ENCODE peak calls at places on chromosomes 6 and 20, in nine cellular contexts. P is psoas muscle, W is astrocyte, Y is esophagus squamous epithelium, O is brain microvascular endothelial cell, V is fibroblast of the aortic adventitia, F is body of pancreas, R is bronchial epithelial cell, J is left ventricle myocardium inferior. A is an unnamed sample.

GRCh38 chr6:51339728-51340127 is 521.1 kb downstream of the TFAP2B start:
- DNase-seq in V (no peak), F (no peak), Y (no peak), O (no peak), P (no peak), W (no peak), R (no peak), J (no peak), A (peak)

GRCh38 chr20:50343490-50344179 is 153.0 kb downstream of the CEBPB start:
- DNase-seq in V (no peak), Y (no peak), J (no peak), P (no peak), W (no peak), O (no peak), F (peak), R (no peak), A (no peak)

GRCh38 chr6:47651505-47651944 is 46.9 kb upstream of the ADGRF4 start:
- DNase-seq in F (no peak), Y (no peak), V (peak), R (peak), J (no peak), W (peak), O (peak), P (no peak), A (peak)

GRCh38 chr6:10030942-10031537 is 383.8 kb downstream of the TFAP2A start:
- DNase-seq in P (no peak), W (no peak), Y (no peak), J (no peak), R (peak), O (no peak), V (no peak), F (no peak), A (peak)

GRCh38 chr20:40706977-40707582 is 18.0 kb upstream of the MAFB start:
- DNase-seq in O (no peak), V (no peak), Y (no peak), P (no peak), W (no peak), F (peak), J (no peak), R (no peak), A (no peak)

GRCh38 chr6:152529364-152529763 is 107.8 kb downstream of the SYNE1 start:
- DNase-seq in P (no peak), Y (no peak), W (no peak), F (no peak), O (peak), J (no peak), V (no peak), R (peak), A (no peak)

GRCh38 chr6:170062209-170062903 is 228.5 kb downstream of the DLL1 start:
- DNase-seq in O (no peak), F (no peak), P (no peak), R (no peak), V (no peak), Y (no peak), J (no peak), W (no peak), A (no peak)

GRCh38 chr6:24613361-24614047 is 32.5 kb downstream of the KIAA0319 start:
- DNase-seq in P (no peak), R (no peak), O (no peak), V (no peak), J (no peak), Y (no peak), F (no peak), W (no peak), A (no peak)

GRCh38 chr20:57433658-57434389 is 42.6 kb downstream of the RBM38 start:
- DNase-seq in V (no peak), Y (no peak), F (no peak), R (no peak), O (no peak), P (no peak), W (no peak), J (no peak), A (no peak)

GRCh38 chr6:148166339-148166949 is 176.2 kb upstream of the SASH1 start:
- DNase-seq in R (peak), F (peak), W (peak), P (no peak), V (peak), Y (no peak), J (no peak), O (peak), A (peak)

GRCh38 chr6:441126-441920 is 49.8 kb downstream of the IRF4 start:
- DNase-seq in J (no peak), Y (no peak), R (no peak), P (no peak), O (no peak), W (no peak), F (no peak), V (no peak), A (no peak)

GRCh38 chr6:26366504-26366903 is 1.5 kb downstream of the BTN3A2 start:
- DNase-seq in O (no peak), J (no peak), P (no peak), W (no peak), R (no peak), V (no peak), F (no peak), Y (no peak), A (no peak)

GRCh38 chr20:10469599-10469998 is 34.5 kb downstream of the SLX4IP start:
- DNase-seq in P (peak), W (peak), O (peak), V (peak), R (peak), Y (no peak), F (peak), J (no peak), A (peak)

GRCh38 chr6:148440877-148441453 is 98.3 kb downstream of the SASH1 start:
- DNase-seq in V (peak), P (peak), Y (no peak), J (peak), F (peak), O (peak), W (peak), R (peak), A (peak)

GRCh38 chr6:156427345-156427744 is 349.8 kb upstream of the ARID1B start:
- DNase-seq in J (peak), Y (no peak), O (peak), F (peak), V (peak), P (peak), W (peak), R (peak), A (peak)

GRCh38 chr6:33249732-33250625 is 21.7 kb downstream of the VPS52 start:
- DNase-seq in J (no peak), F (peak), V (peak), P (no peak), Y (no peak), O (peak), R (peak), W (peak), A (peak)

GRCh38 chr6:160798625-160799024 is 96.6 kb downstream of the PLG start:
- DNase-seq in Y (no peak), V (no peak), R (no peak), O (no peak), P (no peak), J (no peak), W (no peak), F (no peak), A (no peak)

GRCh38 chr6:26175428-26176181 is 88.4 kb downstream of the HFE start:
- DNase-seq in W (no peak), F (no peak), R (peak), V (peak), J (no peak), O (peak), P (no peak), Y (no peak), A (peak)

GRCh38 chr6:33207569-33208088 is 671 bp upstream of the RING1 start:
- DNase-seq in P (peak), J (peak), Y (no peak), O (peak), V (peak), W (no peak), R (peak), F (peak), A (peak)

GRCh38 chr6:85569323-85569722 is 24.3 kb downstream of the SNX14 start:
- DNase-seq in P (no peak), F (no peak), Y (no peak), J (no peak), V (peak), O (no peak), R (peak), W (peak), A (peak)

GRCh38 chr6:117441824-117442264 is 16.1 kb upstream of the ROS1 start:
- DNase-seq in W (peak), O (no peak), R (peak), V (peak), Y (no peak), P (no peak), F (no peak), J (no peak), A (peak)

GRCh38 chr6:75196051-75196743 is 9.7 kb downstream of the COL12A1 start:
- DNase-seq in F (no peak), J (no peak), W (peak), O (peak), P (no peak), R (peak), V (peak), Y (no peak), A (peak)

GRCh38 chr20:50513169-50514034 is 3.2 kb downstream of the PTPN1 start:
- DNase-seq in J (no peak), R (peak), P (no peak), O (no peak), Y (no peak), V (peak), W (peak), F (no peak), A (peak)

GRCh38 chr6:98824163-98824906 is 10.0 kb upstream of the POU3F2 start:
- DNase-seq in O (no peak), Y (no peak), R (no peak), F (no peak), V (no peak), W (peak), P (no peak), J (no peak), A (no peak)

GRCh38 chr20:38129893-38130609 is 35.0 kb downstream of the TGM2 start:
- DNase-seq in V (no peak), R (no peak), W (no peak), P (no peak), O (no peak), F (no peak), J (no peak), Y (no peak), A (no peak)

GRCh38 chr6:23414204-23414501 is 711.9 kb upstream of the NRSN1 start:
- DNase-seq in V (peak), O (peak), R (peak), Y (no peak), F (no peak), P (no peak), W (peak), J (no peak), A (peak)

GRCh38 chr20:47097691-47098622 is 203.3 kb downstream of the EYA2 start:
- DNase-seq in V (no peak), W (no peak), F (no peak), O (no peak), R (no peak), P (no peak), J (no peak), Y (no peak), A (no peak)

GRCh38 chr6:2850480-2851150 is 9.0 kb upstream of the SERPINB1 start:
- DNase-seq in Y (no peak), W (peak), F (no peak), O (peak), R (peak), V (peak), J (no peak), P (no peak), A (no peak)

GRCh38 chr6:158226655-158227512 is 58.7 kb downstream of the GTF2H5 start:
- DNase-seq in Y (no peak), P (no peak), W (no peak), F (peak), O (no peak), V (no peak), R (no peak), J (no peak), A (no peak)

GRCh38 chr6:158225767-158226166 is 57.6 kb downstream of the GTF2H5 start:
- DNase-seq in F (no peak), P (no peak), W (no peak), R (no peak), O (no peak), J (no peak), Y (no peak), V (no peak), A (no peak)

GRCh38 chr6:158220786-158221442 is 52.8 kb downstream of the GTF2H5 start:
- DNase-seq in W (peak), O (peak), J (peak), Y (peak), V (peak), F (peak), P (peak), R (peak), A (peak)

GRCh38 chr6:158222066-158222465 is 53.9 kb downstream of the GTF2H5 start:
- DNase-seq in Y (no peak), J (no peak), O (no peak), V (no peak), W (no peak), F (no peak), P (no peak), R (no peak), A (no peak)

DNA sequence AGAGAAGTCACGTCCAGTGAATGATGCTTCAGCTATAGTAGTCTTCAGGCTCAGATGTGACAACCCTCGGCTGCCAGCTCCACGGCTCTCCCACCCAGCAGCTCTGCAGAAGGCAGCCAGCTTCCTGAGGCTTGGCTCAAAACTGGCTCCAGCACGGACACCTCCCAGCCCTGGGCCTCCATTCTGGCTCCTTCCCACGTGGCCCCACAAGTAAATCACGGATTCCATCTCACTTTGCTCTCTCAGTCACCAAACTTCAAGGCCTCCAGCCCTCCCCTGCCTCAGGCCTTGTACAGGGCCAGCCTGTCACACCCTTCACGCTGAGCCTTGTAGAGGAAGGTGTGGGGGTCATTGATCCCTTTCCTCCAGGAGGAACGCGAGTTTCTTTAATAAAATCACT is 55.8 kb downstream of the GTF2H5 start:
- DNase-seq in F (no peak), R (no peak), P (no peak), W (no peak), Y (no peak), J (no peak), V (no peak), O (no peak), A (no peak)
- H3K4me3 ChIP-seq in F (no peak), R (no peak), P (no peak), W (no peak), Y (no peak), J (no peak), V (no peak), O (no peak), A (no peak)

GRCh38 chr6:42996513-42996912 is 12.1 kb downstream of the PPP2R5D start:
- DNase-seq in J (no peak), P (no peak), R (no peak), V (no peak), F (no peak), O (no peak), Y (no peak), W (no peak), A (no peak)
- TF ChIP-seq CTCF in J (no peak), P (no peak), R (no peak), V (no peak), F (no peak), O (no peak), Y (no peak), W (no peak), A (no peak)

GRCh38 chr6:5174756-5175155 is 86.0 kb downstream of the LYRM4 start:
- DNase-seq in J (no peak), R (no peak), W (no peak), F (no peak), P (no peak), V (no peak), Y (no peak), O (no peak), A (no peak)
- H3K4me3 ChIP-seq in J (peak), R (no peak), W (no peak), F (no peak), P (no peak), V (no peak), Y (no peak), O (no peak), A (no peak)

GRCh38 chr6:112253505-112253841 is 894 bp downstream of the LAMA4 start:
- DNase-seq in W (no peak), R (no peak), O (no peak), P (no peak), J (no peak), V (no peak), F (no peak), Y (no peak), A (peak)
- TF ChIP-seq CTCF in W (no peak), R (no peak), O (no peak), P (no peak), J (no peak), V (no peak), F (no peak), Y (no peak), A (no peak)

DNA sequence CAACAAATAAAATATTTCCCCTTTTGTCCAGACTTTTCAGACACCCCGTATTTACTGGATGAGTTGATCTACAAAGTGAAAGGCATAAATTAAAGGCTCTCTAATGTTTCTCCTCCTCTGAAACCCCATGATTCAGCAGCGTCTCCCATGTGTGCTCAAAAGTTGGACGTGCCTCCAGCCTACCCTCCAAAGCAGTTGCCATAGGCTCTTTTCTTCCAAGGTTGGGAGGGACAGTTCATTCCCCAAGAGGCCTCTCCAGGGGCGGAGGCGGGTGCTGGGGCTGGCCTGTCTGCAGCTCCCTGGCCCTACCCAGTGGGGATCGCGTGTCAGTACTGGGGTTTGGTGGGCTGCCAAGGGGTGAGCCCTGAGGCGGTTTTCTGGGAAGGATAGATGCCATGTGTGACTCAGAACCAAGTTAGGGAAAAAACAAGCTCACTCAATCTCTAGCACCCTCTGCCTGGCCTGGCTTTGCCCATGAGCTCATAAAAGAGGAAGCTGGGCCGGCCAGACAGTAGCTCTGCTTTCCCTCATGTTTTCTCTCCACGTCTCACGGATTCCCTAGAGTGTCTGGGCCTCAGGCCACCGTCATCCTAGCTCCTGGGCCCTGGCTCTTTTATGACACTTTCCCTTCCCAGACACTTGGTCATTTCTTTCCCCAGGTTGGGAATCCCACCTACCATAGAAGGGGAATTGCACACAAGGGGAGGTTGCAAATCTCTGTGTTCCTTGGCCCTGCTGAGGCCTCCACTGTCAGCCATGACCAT is 8.0 kb upstream of the IER3 start:
- DNase-seq in P (peak), W (peak), V (peak), Y (peak), J (peak), F (peak), O (peak), R (peak), A (peak)
- H3K4me3 ChIP-seq in P (peak), W (no peak), V (peak), Y (no peak), J (no peak), F (no peak), O (no peak), R (no peak), A (no peak)

DNA sequence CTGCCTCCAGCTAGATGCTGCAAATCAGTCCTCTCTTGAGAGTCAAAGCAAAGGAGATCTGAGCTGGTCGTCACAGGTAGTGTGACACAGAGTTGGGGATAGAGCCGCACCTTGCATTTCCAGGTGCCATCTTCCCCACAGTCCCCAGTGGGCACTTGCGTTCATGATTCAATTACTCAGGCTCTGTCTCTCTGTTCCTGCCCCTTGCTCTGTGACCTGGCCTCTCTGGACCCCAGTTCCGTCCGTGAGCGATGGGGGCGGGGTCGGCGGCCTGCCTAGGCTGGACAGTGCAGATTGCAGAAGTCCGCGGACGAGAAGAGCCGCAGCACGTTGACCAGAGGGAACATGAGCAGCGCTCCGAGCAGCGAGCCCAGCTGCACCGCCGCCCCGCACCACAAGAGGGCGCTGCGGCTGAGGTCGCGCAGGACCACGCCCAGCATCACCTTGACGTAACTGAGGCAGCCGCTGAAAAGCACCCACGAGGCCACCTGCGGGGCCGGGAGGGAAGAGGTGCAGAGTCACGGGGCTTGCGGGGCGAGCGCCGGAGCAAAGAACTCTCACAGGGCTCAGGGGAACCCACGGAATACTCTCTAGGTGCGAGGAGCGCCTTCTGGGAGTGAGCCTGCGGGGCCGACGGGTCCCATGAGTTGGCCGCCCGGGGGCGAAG is 7.4 kb downstream of the SLC52A3 start:
- DNase-seq in F (peak), W (no peak), V (no peak), P (no peak), O (no peak), R (peak), J (no peak), Y (no peak), A (peak)
- TF ChIP-seq CTCF in F (peak), W (peak), V (peak), P (peak), O (peak), R (peak), J (peak), Y (peak), A (peak)

GRCh38 chr6:12081776-12082175 is 69.7 kb downstream of the HIVEP1 start:
- DNase-seq in Y (no peak), V (no peak), P (no peak), J (no peak), F (no peak), R (no peak), W (no peak), O (no peak), A (no peak)

GRCh38 chr6:12075067-12075563 is 63.0 kb downstream of the HIVEP1 start:
- DNase-seq in W (no peak), Y (no peak), P (no peak), J (no peak), F (no peak), O (no peak), R (peak), V (peak), A (peak)

GRCh38 chr6:12077021-12077420 is 64.9 kb downstream of the HIVEP1 start:
- DNase-seq in J (no peak), F (no peak), V (no peak), O (no peak), Y (no peak), P (no peak), W (no peak), R (no peak), A (no peak)

GRCh38 chr6:12082368-12082767 is 70.3 kb downstream of the HIVEP1 start:
- DNase-seq in Y (no peak), P (no peak), V (no peak), O (no peak), W (no peak), J (no peak), R (no peak), F (no peak), A (no peak)

DNA sequence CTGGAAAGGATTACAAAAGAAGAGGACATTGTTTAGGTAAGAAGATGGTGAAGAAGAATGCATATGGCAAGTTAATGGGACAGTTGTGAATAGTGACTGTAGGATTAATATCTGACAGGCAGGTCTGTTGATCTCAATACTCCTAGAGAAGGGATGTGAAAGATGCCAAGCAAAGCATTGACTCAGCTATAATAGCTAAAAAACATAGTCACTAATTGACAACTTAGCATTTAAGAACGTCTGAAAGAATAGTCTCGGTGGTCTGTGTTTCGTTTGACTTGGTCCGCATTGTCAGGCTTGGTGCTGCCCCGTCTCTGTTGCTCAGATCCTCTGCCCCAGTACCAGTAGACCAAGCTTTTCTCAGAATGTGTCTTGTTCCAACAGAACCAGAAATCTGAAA is 65.9 kb downstream of the HIVEP1 start:
- DNase-seq in R (no peak), W (no peak), P (no peak), J (no peak), Y (no peak), V (no peak), O (no peak), F (no peak), A (no peak)
- H3K4me3 ChIP-seq in R (no peak), W (no peak), P (no peak), J (no peak), Y (no peak), V (no peak), O (no peak), F (no peak), A (no peak)

A was measured in epithelial cell of esophagus.